ENCODE peak calls at places on chromosomes 12 and 14, in ten cellular contexts. C, J, K, M, X, A, Z, G, I and D are unnamed samples.

GRCh38 chr14:71582705-71583104 is 349.5 kb upstream of the RGS6 start:
- DNase-seq in Z (no peak), A (no peak), X (peak; percentile 28), J (peak; percentile 82), K (no peak), C (peak; percentile 31), G (peak; percentile 57), I (no peak), M (no peak), D (no peak)

GRCh38 chr12:115341442-115341841 is 657.5 kb upstream of the TBX3 start:
- DNase-seq in J (peak; percentile 97), K (no peak), A (no peak), C (no peak), M (no peak), Z (peak; percentile 59), I (no peak), G (peak; percentile 100), X (peak; percentile 98), D (no peak)

GRCh38 chr12:76569685-76570604 is 10.4 kb upstream of the OSBPL8 start:
- DNase-seq in K (no peak), J (no peak), C (no peak), X (no peak), A (peak; percentile 16), G (no peak), M (no peak), Z (no peak), I (no peak), D (no peak)

GRCh38 chr12:113852695-113853490 is 113.2 kb downstream of the RBM19 start:
- DNase-seq in K (no peak), G (no peak), Z (no peak), C (peak; percentile 51), A (no peak), M (no peak), X (no peak), I (no peak), J (no peak), D (no peak)

GRCh38 chr14:71959055-71959454 is 26.8 kb downstream of the RGS6 start:
- DNase-seq in K (no peak), M (no peak), Z (no peak), I (no peak), A (no peak), C (peak; percentile 27), X (no peak), G (no peak), J (no peak), D (no peak)

GRCh38 chr14:21428930-21429329 is 27.0 kb downstream of the CHD8 start:
- DNase-seq in I (peak; percentile 40), X (no peak), Z (no peak), A (no peak), G (no peak), K (no peak), M (no peak), J (no peak), C (no peak), D (no peak)

GRCh38 chr12:51020448-51021182 is 5.6 kb downstream of the SLC11A2 start:
- DNase-seq in J (no peak), C (no peak), X (no peak), M (no peak), K (no peak), Z (no peak), A (no peak), I (no peak), G (no peak), D (no peak)

GRCh38 chr12:86456241-86456640 is 200.1 kb upstream of the MGAT4C start:
- DNase-seq in C (no peak), Z (no peak), A (no peak), J (no peak), I (no peak), X (peak; percentile 10), K (no peak), M (no peak), G (no peak), D (no peak)

GRCh38 chr12:68791897-68792481 is 16.0 kb upstream of the MDM2 start:
- DNase-seq in I (no peak), K (no peak), X (no peak), Z (no peak), C (no peak), M (no peak), J (no peak), A (no peak), G (no peak), D (no peak)

GRCh38 chr14:96098309-96098998 is 59.3 kb downstream of the C14orf132 start:
- DNase-seq in A (no peak), J (peak; percentile 81), M (peak; percentile 27), G (peak; percentile 74), X (peak; percentile 65), C (peak; percentile 88), K (no peak), I (peak; percentile 63), Z (no peak), D (no peak)

GRCh38 chr14:81222694-81223093 is 1.9 kb upstream of the GTF2A1 start:
- DNase-seq in J (no peak), A (no peak), X (no peak), G (no peak), Z (no peak), C (peak; percentile 32), I (no peak), M (no peak), K (no peak), D (no peak)

GRCh38 chr12:79364197-79364596 is 326.6 kb downstream of the PAWR start:
- DNase-seq in Z (no peak), G (no peak), C (no peak), K (no peak), J (no peak), I (no peak), A (no peak), X (no peak), M (no peak), D (no peak)

GRCh38 chr12:122064034-122064777 is 14.3 kb upstream of the MLXIP start:
- DNase-seq in G (peak; percentile 98), X (peak; percentile 76), A (no peak), I (peak; percentile 63), C (peak; percentile 98), J (peak; percentile 63), M (peak; percentile 42), K (no peak), Z (peak; percentile 88), D (no peak)

GRCh38 chr12:82436354-82436753 is 78.0 kb downstream of the METTL25 start:
- DNase-seq in K (no peak), I (no peak), J (no peak), X (peak; percentile 30), C (no peak), G (no peak), M (no peak), Z (no peak), A (no peak), D (no peak)

GRCh38 chr12:46212108-46212982 is 56.5 kb downstream of the SLC38A1 start:
- DNase-seq in K (no peak), G (peak; percentile 47), Z (no peak), J (peak; percentile 27), X (no peak), I (no peak), M (no peak), C (no peak), A (no peak), D (no peak)

GRCh38 chr12:94793191-94793595 is 142.8 kb upstream of the TMCC3 start:
- DNase-seq in Z (no peak), K (no peak), J (no peak), X (peak; percentile 27), C (peak; percentile 84), I (no peak), G (no peak), A (no peak), M (no peak), D (no peak)

GRCh38 chr14:103188691-103189480 is 65.6 kb downstream of the TNFAIP2 start:
- DNase-seq in I (no peak), A (no peak), X (no peak), G (no peak), K (no peak), J (peak; percentile 59), Z (peak; percentile 37), M (no peak), C (peak; percentile 61), D (peak; percentile 16)

GRCh38 chr14:85122690-85123089 is 407.3 kb upstream of the FLRT2 start:
- DNase-seq in M (no peak), K (no peak), X (peak; percentile 37), Z (no peak), G (peak; percentile 56), A (no peak), C (no peak), I (no peak), J (no peak), D (no peak)

GRCh38 chr14:96117101-96117897 is 78.1 kb downstream of the C14orf132 start:
- DNase-seq in X (peak; percentile 40), C (peak; percentile 69), Z (no peak), J (no peak), G (peak; percentile 42), A (no peak), M (peak; percentile 29), K (no peak), I (peak; percentile 15), D (peak; percentile 31)

GRCh38 chr14:105863296-105864108 is 337.1 kb downstream of the TMEM121 start:
- DNase-seq in K (no peak), Z (peak; percentile 7), I (no peak), C (no peak), J (no peak), X (no peak), A (no peak), G (no peak), M (no peak), D (peak; percentile 18)

GRCh38 chr12:18750087-18750486 is 12.2 kb downstream of the CAPZA3 start:
- DNase-seq in M (no peak), J (peak; percentile 20), K (no peak), Z (no peak), X (peak; percentile 23), C (peak; percentile 30), G (peak; percentile 36), A (no peak), I (no peak), D (no peak)

GRCh38 chr14:25007832-25008231 is 42.1 kb downstream of the STXBP6 start:
- DNase-seq in A (no peak), I (no peak), C (no peak), J (peak; percentile 20), G (no peak), Z (no peak), X (no peak), K (no peak), M (no peak), D (no peak)

GRCh38 chr14:20681348-20682126 is 2.8 kb upstream of the RNASE4 start:
- DNase-seq in J (peak; percentile 90), C (peak; percentile 95), K (peak; percentile 84), G (peak; percentile 90), I (peak; percentile 80), Z (peak; percentile 84), X (peak; percentile 85), A (peak; percentile 90), M (peak; percentile 64), D (peak; percentile 91)

GRCh38 chr12:93689076-93689834 is 12.1 kb downstream of the CRADD start:
- DNase-seq in A (no peak), M (no peak), X (peak; percentile 81), I (no peak), G (no peak), J (no peak), Z (no peak), K (no peak), C (no peak), D (no peak)

GRCh38 chr12:12376636-12377448 is 20.0 kb downstream of the BORCS5 start:
- DNase-seq in C (peak; percentile 90), K (peak; percentile 66), M (peak; percentile 12), Z (no peak), J (peak; percentile 84), G (peak; percentile 85), I (peak; percentile 73), A (peak; percentile 84), X (peak; percentile 77), D (no peak)

GRCh38 chr12:104604995-104605675 is 148.4 kb downstream of the CHST11 start:
- DNase-seq in A (no peak), X (no peak), Z (no peak), M (no peak), K (no peak), J (peak; percentile 80), I (no peak), G (peak; percentile 62), C (no peak), D (no peak)

GRCh38 chr14:68523994-68524725 is 268.7 kb downstream of the ZFP36L1 start:
- DNase-seq in K (no peak), C (peak; percentile 59), A (no peak), J (peak; percentile 81), Z (no peak), M (no peak), X (no peak), I (no peak), G (peak; percentile 84), D (no peak)

GRCh38 chr14:99190696-99191662 is 81.0 kb downstream of the BCL11B start:
- DNase-seq in J (no peak), C (no peak), A (peak; percentile 47), I (no peak), Z (no peak), G (no peak), X (no peak), M (no peak), K (no peak), D (no peak)